ENCODE peak calls at places on chromosomes 3 and 15, in nine cellular contexts. F, Z, P, X, U, H, V, M and J are unnamed samples.

GRCh38 chr3:122101646-122102045 is 46.5 kb downstream of the CD86 start:
- DNase-seq in F (no peak), Z (no peak), P (peak; percentile 73), X (peak; percentile 94), U (peak; percentile 90), H (peak; percentile 80), V (peak; percentile 45), M (no peak), J (no peak)

GRCh38 chr3:117622130-117622841 is 912.7 kb downstream of the TUSC7 start:
- DNase-seq in F (no peak), Z (no peak), P (peak; percentile 63), X (no peak), U (no peak), H (no peak), V (peak; percentile 91), M (no peak), J (no peak)

GRCh38 chr3:38088126-38088525 is 48.8 kb downstream of the ACAA1 start:
- DNase-seq in F (no peak), Z (no peak), P (no peak), X (no peak), U (no peak), H (no peak), V (no peak), M (no peak), J (no peak)

GRCh38 chr15:63021031-63021430 is 21.5 kb upstream of the TPM1 start:
- DNase-seq in F (no peak), Z (no peak), P (no peak), X (no peak), U (no peak), H (no peak), V (no peak), M (no peak), J (no peak)

GRCh38 chr3:53994986-53995385 is 103.3 kb upstream of the SELENOK start:
- DNase-seq in F (no peak), Z (no peak), P (no peak), X (no peak), U (no peak), H (no peak), V (no peak), M (no peak), J (no peak)

GRCh38 chr15:68601206-68602197 is 22.7 kb downstream of the CORO2B start:
- DNase-seq in F (no peak), Z (peak; percentile 55), P (peak; percentile 62), X (no peak), U (no peak), H (no peak), V (peak; percentile 49), M (no peak), J (no peak)

GRCh38 chr15:74787251-74788041 is 5.6 kb downstream of the CSK start:
- DNase-seq in F (peak; percentile 93), Z (no peak), P (peak; percentile 76), X (peak; percentile 90), U (peak; percentile 98), H (peak; percentile 92), V (no peak), M (peak; percentile 78), J (peak; percentile 73)

GRCh38 chr15:86830304-86830703 is 750.6 kb downstream of the AGBL1 start:
- DNase-seq in F (no peak), Z (no peak), P (no peak), X (no peak), U (no peak), H (no peak), V (no peak), M (no peak), J (no peak)

GRCh38 chr3:123804676-123805075 is 79.5 kb downstream of the MYLK start:
- DNase-seq in F (no peak), Z (no peak), P (no peak), X (no peak), U (no peak), H (no peak), V (no peak), M (no peak), J (no peak)

GRCh38 chr15:51499379-51499976 is 123.1 kb downstream of the DMXL2 start:
- DNase-seq in F (no peak), Z (no peak), P (peak; percentile 67), X (peak; percentile 79), U (peak; percentile 67), H (peak; percentile 55), V (peak; percentile 59), M (no peak), J (no peak)

GRCh38 chr3:131067983-131068382 is 41.3 kb downstream of the NEK11 start:
- DNase-seq in F (no peak), Z (peak; percentile 24), P (no peak), X (no peak), U (peak; percentile 27), H (peak; percentile 27), V (no peak), M (no peak), J (no peak)

DNA sequence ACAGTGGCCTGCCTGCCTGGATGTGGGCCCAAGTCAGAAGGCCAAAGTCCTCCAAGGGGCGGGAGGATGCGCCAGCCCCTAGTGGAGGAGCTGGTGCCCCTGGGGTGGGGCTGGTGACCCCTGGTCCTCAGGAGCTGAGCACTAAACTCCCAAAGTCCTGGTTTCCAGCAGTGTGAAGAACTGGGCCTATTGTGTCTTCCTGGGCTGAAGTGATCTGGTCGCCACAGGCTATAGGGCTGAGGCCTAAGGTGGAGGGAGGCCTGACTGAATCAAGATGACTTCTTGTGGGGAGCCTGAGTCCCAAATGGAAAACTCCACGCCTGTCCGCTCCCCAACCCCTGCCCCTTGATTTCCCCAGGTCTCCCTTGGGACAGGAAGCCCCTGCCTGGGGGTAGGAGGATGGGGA is 775 bp upstream of the FES start:
- DNase-seq in F (peak; percentile 59), Z (no peak), P (no peak), X (peak; percentile 18), U (peak; percentile 60), H (no peak), V (peak; percentile 44), M (no peak), J (no peak)
- H3K4me3 ChIP-seq in F (no peak overlapping the region), Z (peak overlapping the region; percentile 56), P (no peak overlapping the region), X (peak overlapping the region; percentile 57), U (peak overlapping the region; percentile 66), H (no peak overlapping the region), V (peak overlapping the region; percentile 70), M (no peak overlapping the region), J (peak overlapping the region; percentile 55)

GRCh38 chr3:42764561-42765295 is 8.3 kb downstream of the CCDC13 start:
- DNase-seq in F (no peak), Z (no peak), P (no peak), X (no peak), U (peak; percentile 68), H (no peak), V (no peak), M (peak; percentile 6), J (no peak)
- H3K27ac ChIP-seq in F (no peak overlapping the region), Z (no peak overlapping the region), P (no peak overlapping the region), X (no peak overlapping the region), U (peak overlapping the region; percentile 71), H (no peak overlapping the region), V (no peak overlapping the region), M (no peak overlapping the region), J (no peak overlapping the region)

GRCh38 chr3:72890166-72890925 is 2.5 kb downstream of the GXYLT2 start:
- DNase-seq in F (no peak), Z (no peak), P (no peak), X (no peak), U (no peak), H (no peak), V (no peak), M (no peak), J (no peak)
- H3K4me3 ChIP-seq in F (no peak overlapping the region), Z (peak overlapping the region; percentile 7), P (no peak overlapping the region), X (no peak overlapping the region), U (no peak overlapping the region), H (no peak overlapping the region), V (no peak overlapping the region), M (no peak overlapping the region), J (no peak overlapping the region)

DNA sequence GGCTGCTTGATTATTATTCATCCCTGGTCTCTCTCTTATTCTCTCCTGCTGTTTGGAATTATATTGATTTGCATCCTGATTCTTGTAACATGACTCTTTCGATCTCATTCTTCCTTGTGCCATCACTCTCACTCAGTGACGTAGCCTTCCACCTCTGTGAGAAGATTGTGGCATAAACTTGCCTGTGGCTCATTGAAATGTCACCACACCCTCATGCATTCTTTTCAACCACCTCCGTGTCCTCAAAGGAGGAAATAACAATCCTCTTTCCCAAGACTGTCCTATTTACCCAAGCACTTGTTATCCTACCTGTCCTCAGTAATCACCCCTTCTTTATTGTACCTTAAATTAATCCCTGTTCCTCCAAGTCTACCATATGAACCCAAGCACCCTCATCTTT is 41.2 kb upstream of the GCNT3 start:
- DNase-seq in F (no peak), Z (no peak), P (no peak), X (no peak), U (no peak), H (no peak), V (no peak), M (no peak), J (no peak)
- H3K27ac ChIP-seq in F (no peak overlapping the region), Z (no peak overlapping the region), P (no peak overlapping the region), X (no peak overlapping the region), U (no peak overlapping the region), H (no peak overlapping the region), V (no peak overlapping the region), M (no peak overlapping the region), J (no peak overlapping the region)

GRCh38 chr3:190010486-190010885 is 110.2 kb downstream of the P3H2 start:
- DNase-seq in F (no peak), Z (no peak), P (no peak), X (no peak), U (no peak), H (no peak), V (no peak), M (no peak), J (no peak)

GRCh38 chr3:190014940-190015339 is 105.8 kb downstream of the P3H2 start:
- DNase-seq in F (no peak), Z (no peak), P (no peak), X (no peak), U (no peak), H (no peak), V (no peak), M (no peak), J (no peak)

GRCh38 chr3:190013943-190014924 is 106.5 kb downstream of the P3H2 start:
- DNase-seq in F (peak; percentile 46), Z (no peak), P (no peak), X (peak; percentile 32), U (no peak), H (no peak), V (no peak), M (no peak), J (no peak)

GRCh38 chr3:190012314-190012782 is 108.3 kb downstream of the P3H2 start:
- DNase-seq in F (peak; percentile 60), Z (no peak), P (peak; percentile 52), X (peak; percentile 77), U (no peak), H (no peak), V (peak; percentile 40), M (no peak), J (no peak)

GRCh38 chr3:190012784-190013183 is 107.9 kb downstream of the P3H2 start:
- DNase-seq in F (no peak), Z (no peak), P (no peak), X (no peak), U (no peak), H (no peak), V (no peak), M (no peak), J (no peak)
- H3K4me3 ChIP-seq in F (peak overlapping the region; percentile 63), Z (no peak overlapping the region), P (no peak overlapping the region), X (no peak overlapping the region), U (no peak overlapping the region), H (no peak overlapping the region), V (no peak overlapping the region), M (no peak overlapping the region), J (no peak overlapping the region)